ENCODE peak calls at places on chromosomes 3 and 15, in four cellular contexts. One of them, this sample, is unnamed.
A peak's percentile ranks its signal among the peaks of the same experiment; 100 is the strongest.

GRCh38 chr3:181710581-181711255 is 1.0 kb upstream of the SOX2 start:
- DNase-seq in cardiac fibroblast: peak; percentile 14
- DNase-seq in astrocyte of the spinal cord: peak; percentile 69
- DNase-seq in GM23338: peak; percentile 94
- DNase-seq in this sample: no peak

GRCh38 chr3:4409415-4409814 is 57.7 kb downstream of the SUMF1 start:
- DNase-seq in cardiac fibroblast: no peak
- DNase-seq in astrocyte of the spinal cord: no peak
- DNase-seq in GM23338: no peak
- DNase-seq in this sample: no peak

GRCh38 chr3:34387831-34388564 is 589.6 kb downstream of the PDCD6IP start:
- DNase-seq in cardiac fibroblast: no peak
- DNase-seq in astrocyte of the spinal cord: no peak
- DNase-seq in GM23338: peak; percentile 56
- DNase-seq in this sample: no peak

GRCh38 chr3:71973337-71974030 is 188.5 kb upstream of the PROK2 start:
- DNase-seq in cardiac fibroblast: no peak
- DNase-seq in astrocyte of the spinal cord: no peak
- DNase-seq in GM23338: no peak
- DNase-seq in this sample: no peak

GRCh38 chr3:139319428-139320402 is 24.1 kb upstream of the MRPS22 start:
- DNase-seq in cardiac fibroblast: peak; percentile 48
- DNase-seq in astrocyte of the spinal cord: no peak
- DNase-seq in GM23338: peak; percentile 93
- DNase-seq in this sample: peak; percentile 48

GRCh38 chr3:196288141-196288460 is 575 bp upstream of the PCYT1A start:
- DNase-seq in cardiac fibroblast: peak; percentile 67
- DNase-seq in astrocyte of the spinal cord: no peak
- DNase-seq in GM23338: no peak
- DNase-seq in this sample: no peak

GRCh38 chr3:48301814-48302194 is 31.7 kb downstream of the SPINK8 start:
- DNase-seq in cardiac fibroblast: peak; percentile 58
- DNase-seq in astrocyte of the spinal cord: no peak
- DNase-seq in GM23338: peak; percentile 30
- DNase-seq in this sample: peak; percentile 26

GRCh38 chr15:96625251-96625650 is 294.8 kb downstream of the NR2F2 start:
- DNase-seq in cardiac fibroblast: no peak
- DNase-seq in astrocyte of the spinal cord: no peak
- DNase-seq in GM23338: no peak
- DNase-seq in this sample: peak; percentile 17

GRCh38 chr15:84840741-84841429 is 23.7 kb downstream of the ALPK3 start:
- DNase-seq in cardiac fibroblast: peak; percentile 86
- DNase-seq in astrocyte of the spinal cord: peak; percentile 32
- DNase-seq in GM23338: no peak
- DNase-seq in this sample: peak; percentile 73

GRCh38 chr3:134328846-134329245 is 45.4 kb downstream of the AMOTL2 start:
- DNase-seq in cardiac fibroblast: no peak
- DNase-seq in astrocyte of the spinal cord: no peak
- DNase-seq in GM23338: no peak
- DNase-seq in this sample: peak; percentile 59

GRCh38 chr15:57288926-57289650 is 87.2 kb upstream of the CGNL1 start:
- DNase-seq in cardiac fibroblast: no peak
- DNase-seq in astrocyte of the spinal cord: no peak
- DNase-seq in GM23338: no peak
- DNase-seq in this sample: no peak
- H3K4me3 ChIP-seq in cardiac fibroblast: no peak overlapping the region
- H3K4me3 ChIP-seq in astrocyte of the spinal cord: no peak overlapping the region
- H3K4me3 ChIP-seq in GM23338: no peak overlapping the region
- H3K4me3 ChIP-seq in this sample: no peak overlapping the region

GRCh38 chr3:194686414-194686815 is 732 bp downstream of the FAM43A start:
- DNase-seq in cardiac fibroblast: no peak
- DNase-seq in astrocyte of the spinal cord: no peak
- DNase-seq in GM23338: peak; percentile 51
- DNase-seq in this sample: no peak
- H3K4me3 ChIP-seq in cardiac fibroblast: peak overlapping the region; percentile 84
- H3K4me3 ChIP-seq in astrocyte of the spinal cord: peak overlapping the region; percentile 86
- H3K4me3 ChIP-seq in GM23338: peak overlapping the region; percentile 69
- H3K4me3 ChIP-seq in this sample: peak overlapping the region; percentile 72

GRCh38 chr3:184337315-184337714 is at the start of gene FAM131A:
- DNase-seq in cardiac fibroblast: peak; percentile 79
- DNase-seq in astrocyte of the spinal cord: no peak
- DNase-seq in GM23338: peak; percentile 19
- DNase-seq in this sample: no peak

GRCh38 chr3:184337981-184338380 is 581 bp downstream of the FAM131A start:
- DNase-seq in cardiac fibroblast: no peak
- DNase-seq in astrocyte of the spinal cord: no peak
- DNase-seq in GM23338: no peak
- DNase-seq in this sample: no peak

GRCh38 chr3:184336484-184337230 is 743 bp upstream of the FAM131A start:
- DNase-seq in cardiac fibroblast: peak; percentile 72
- DNase-seq in astrocyte of the spinal cord: peak; percentile 69
- DNase-seq in GM23338: peak; percentile 83
- DNase-seq in this sample: no peak

GRCh38 chr3:184339016-184339415 is 1.6 kb downstream of the FAM131A start:
- DNase-seq in cardiac fibroblast: no peak
- DNase-seq in astrocyte of the spinal cord: no peak
- DNase-seq in GM23338: peak; percentile 40
- DNase-seq in this sample: no peak

GRCh38 chr3:184338538-184338945 is 1.1 kb downstream of the FAM131A start:
- DNase-seq in cardiac fibroblast: peak; percentile 93
- DNase-seq in astrocyte of the spinal cord: peak; percentile 88
- DNase-seq in GM23338: peak; percentile 93
- DNase-seq in this sample: no peak
- H3K4me3 ChIP-seq in cardiac fibroblast: peak overlapping the region; percentile 30
- H3K4me3 ChIP-seq in astrocyte of the spinal cord: peak overlapping the region; percentile 34
- H3K4me3 ChIP-seq in GM23338: peak overlapping the region; percentile 57
- H3K4me3 ChIP-seq in this sample: no peak overlapping the region

GRCh38 chr15:89370120-89371077 is 35.8 kb upstream of the POLG start:
- DNase-seq in cardiac fibroblast: no peak
- DNase-seq in astrocyte of the spinal cord: no peak
- DNase-seq in GM23338: peak; percentile 88
- DNase-seq in this sample: no peak
- H3K4me3 ChIP-seq in cardiac fibroblast: no peak overlapping the region
- H3K4me3 ChIP-seq in astrocyte of the spinal cord: no peak overlapping the region
- H3K4me3 ChIP-seq in GM23338: peak overlapping the region; percentile 48
- H3K4me3 ChIP-seq in this sample: no peak overlapping the region

DNA sequence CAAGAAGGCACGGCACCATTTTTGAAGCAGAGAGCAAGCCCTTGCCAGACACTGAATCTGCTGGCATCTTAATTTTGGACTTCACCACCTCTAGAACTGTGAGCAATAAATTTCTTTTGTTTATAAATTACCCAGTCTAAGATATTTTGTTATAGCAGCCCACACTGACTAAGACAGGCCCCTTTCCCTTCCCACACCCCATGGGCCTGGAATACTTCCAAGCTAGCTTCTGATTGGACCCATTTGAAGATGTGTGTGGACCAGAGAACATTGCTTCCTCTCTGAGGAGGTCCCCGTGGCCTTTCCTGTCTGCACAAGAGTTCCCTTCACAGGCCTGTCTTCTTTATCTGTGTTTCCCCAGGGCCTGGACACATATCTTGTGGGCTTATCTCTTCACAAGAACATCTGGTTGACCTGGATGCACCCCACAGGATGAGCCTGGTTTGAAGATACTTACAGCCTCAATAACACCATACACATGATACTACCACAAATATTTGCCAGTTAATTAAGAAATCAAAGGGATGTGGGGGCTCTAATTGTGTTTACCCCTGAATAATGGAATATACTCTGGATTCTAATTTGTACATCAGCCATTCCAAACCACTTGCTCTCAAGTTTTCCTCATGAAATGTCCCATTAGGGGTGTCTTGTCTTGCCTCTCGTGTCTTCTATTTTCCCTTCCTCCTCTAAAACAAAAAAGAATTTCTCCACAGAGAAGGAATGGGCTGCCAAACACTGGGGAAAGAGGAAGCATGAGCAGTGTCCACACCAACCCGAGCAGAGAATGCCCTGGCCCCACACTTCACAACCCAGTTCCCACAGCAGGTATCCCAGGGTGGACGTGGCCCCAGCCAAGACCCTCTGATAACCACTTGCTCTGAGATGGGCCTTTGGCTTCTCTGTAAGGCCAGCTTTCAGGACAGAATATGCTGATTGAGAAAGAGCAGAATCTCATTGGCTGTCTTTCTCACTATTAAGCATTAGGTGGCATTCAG is 42.5 kb downstream of the GLB1 start:
- DNase-seq in cardiac fibroblast: peak; percentile 2
- DNase-seq in astrocyte of the spinal cord: no peak
- DNase-seq in GM23338: no peak
- DNase-seq in this sample: no peak
- H3K4me3 ChIP-seq in cardiac fibroblast: no peak overlapping the region
- H3K4me3 ChIP-seq in astrocyte of the spinal cord: no peak overlapping the region
- H3K4me3 ChIP-seq in GM23338: no peak overlapping the region
- H3K4me3 ChIP-seq in this sample: no peak overlapping the region

GRCh38 chr3:20396335-20396734 is 210.3 kb upstream of the SGO1 start:
- DNase-seq in cardiac fibroblast: no peak
- DNase-seq in astrocyte of the spinal cord: no peak
- DNase-seq in GM23338: no peak
- DNase-seq in this sample: no peak

GRCh38 chr3:20400686-20401085 is 214.7 kb upstream of the SGO1 start:
- DNase-seq in cardiac fibroblast: no peak
- DNase-seq in astrocyte of the spinal cord: no peak
- DNase-seq in GM23338: no peak
- DNase-seq in this sample: no peak

GRCh38 chr3:20401253-20401652 is 215.2 kb upstream of the SGO1 start:
- DNase-seq in cardiac fibroblast: peak; percentile 23
- DNase-seq in astrocyte of the spinal cord: no peak
- DNase-seq in GM23338: no peak
- DNase-seq in this sample: no peak

GRCh38 chr3:20395692-20396091 is 209.7 kb upstream of the SGO1 start:
- DNase-seq in cardiac fibroblast: no peak
- DNase-seq in astrocyte of the spinal cord: no peak
- DNase-seq in GM23338: no peak
- DNase-seq in this sample: no peak

GRCh38 chr3:20400281-20400680 is 214.3 kb upstream of the SGO1 start:
- DNase-seq in cardiac fibroblast: no peak
- DNase-seq in astrocyte of the spinal cord: no peak
- DNase-seq in GM23338: no peak
- DNase-seq in this sample: no peak
- H3K4me3 ChIP-seq in cardiac fibroblast: no peak overlapping the region
- H3K4me3 ChIP-seq in astrocyte of the spinal cord: no peak overlapping the region
- H3K4me3 ChIP-seq in GM23338: no peak overlapping the region
- H3K4me3 ChIP-seq in this sample: no peak overlapping the region

This sample was measured in MG63.